ENCODE peak calls at places on chromosomes 7 and 10, in five cellular contexts. V, J, O, D and R are unnamed samples.

GRCh38 chr10:29634764-29635625 is at the start of gene SVIL:
- DNase-seq in J (no peak), D (peak; percentile 95), V (no peak), O (no peak), R (peak; percentile 85)

GRCh38 chr10:110765513-110766375 is 106.0 kb upstream of the PDCD4 start:
- DNase-seq in V (no peak), D (no peak), J (peak; percentile 8), O (no peak), R (no peak)

GRCh38 chr7:127253289-127254162 is 785 bp upstream of the GRM8 start:
- DNase-seq in O (peak; percentile 62), D (peak; percentile 73), V (peak; percentile 67), J (peak; percentile 15), R (peak; percentile 65)

GRCh38 chr7:123398931-123399330 is 135.5 kb downstream of the IQUB start:
- DNase-seq in J (no peak), O (no peak), D (no peak), V (no peak), R (no peak)

GRCh38 chr7:103660455-103661371 is 214.7 kb upstream of the SLC26A5 start:
- DNase-seq in V (no peak), D (no peak), J (peak; percentile 46), O (peak; percentile 21), R (peak; percentile 68)

GRCh38 chr10:80909254-80909653 is 371.6 kb downstream of the SH2D4B start:
- DNase-seq in D (no peak), O (no peak), J (no peak), V (no peak), R (no peak)

GRCh38 chr10:63166742-63167258 is 33.7 kb downstream of the NRBF2 start:
- DNase-seq in D (no peak), V (no peak), J (peak; percentile 57), O (no peak), R (peak; percentile 31)

GRCh38 chr10:13915710-13916109 is 328.9 kb downstream of the PRPF18 start:
- DNase-seq in D (peak; percentile 69), V (no peak), J (no peak), O (peak; percentile 48), R (no peak)

GRCh38 chr10:68423522-68423921 is 16.4 kb upstream of the RUFY2 start:
- DNase-seq in O (no peak), V (no peak), D (no peak), J (no peak), R (no peak)

GRCh38 chr7:74039337-74039736 is 11.4 kb downstream of the ELN start:
- DNase-seq in V (no peak), O (no peak), D (no peak), J (no peak), R (no peak)

GRCh38 chr7:5692112-5692844 is 89.2 kb downstream of the RNF216 start:
- DNase-seq in J (peak; percentile 83), D (peak; percentile 96), O (peak; percentile 78), V (peak; percentile 37), R (peak; percentile 93)

GRCh38 chr7:4800487-4800886 is 25.1 kb downstream of the AP5Z1 start:
- DNase-seq in V (no peak), J (no peak), O (no peak), D (no peak), R (no peak)

GRCh38 chr7:332646-333398 is 42.9 kb downstream of the FOXL3 start:
- DNase-seq in V (peak; percentile 92), D (peak; percentile 86), J (no peak), O (peak; percentile 90), R (no peak)

GRCh38 chr7:25240340-25240739 is 12.1 kb upstream of the NPVF start:
- DNase-seq in V (no peak), O (no peak), D (no peak), J (no peak), R (no peak)

GRCh38 chr7:17696422-17696821 is 243.9 kb downstream of the SNX13 start:
- DNase-seq in V (no peak), D (peak; percentile 81), O (no peak), J (no peak), R (peak; percentile 99)

GRCh38 chr7:149558149-149558861 is 60.7 kb upstream of the ZNF746 start:
- DNase-seq in V (no peak), D (no peak), O (no peak), J (peak; percentile 92), R (peak; percentile 84)

GRCh38 chr10:123236122-123236521 is 81.9 kb downstream of the BUB3 start:
- DNase-seq in D (no peak), V (no peak), J (no peak), O (no peak), R (no peak)

GRCh38 chr7:112383671-112384417 is 66.4 kb upstream of the IFRD1 start:
- DNase-seq in V (no peak), D (no peak), O (peak; percentile 47), J (peak; percentile 18), R (no peak)

GRCh38 chr7:19700936-19701335 is 7.9 kb downstream of the POLR1F start:
- DNase-seq in O (no peak), D (no peak), V (no peak), J (no peak), R (no peak)

GRCh38 chr10:35913628-35914027 is 271.5 kb upstream of the FZD8 start:
- DNase-seq in D (no peak), V (no peak), J (no peak), O (no peak), R (peak; percentile 88)

GRCh38 chr7:52189153-52189778 is 846.2 kb upstream of the POM121L12 start:
- DNase-seq in V (no peak), D (no peak), J (no peak), O (no peak), R (no peak)

GRCh38 chr7:22823142-22823497 is 471 bp upstream of the TOMM7 start:
- DNase-seq in D (no peak), O (no peak), V (no peak), J (no peak), R (no peak)

GRCh38 chr10:2619927-2620326 is 447.4 kb upstream of the PFKP start:
- DNase-seq in O (no peak), V (no peak), D (no peak), J (no peak), R (no peak)

GRCh38 chr10:1903982-1904381 is 166.7 kb upstream of the ADARB2 start:
- DNase-seq in J (no peak), O (no peak), D (no peak), V (no peak), R (no peak)

GRCh38 chr7:154777023-154777422 is 225.9 kb downstream of the PAXIP1 start:
- DNase-seq in O (no peak), D (no peak), V (no peak), J (peak; percentile 18), R (peak; percentile 11)

GRCh38 chr10:17200035-17200884 is 1.2 kb downstream of the TRDMT1 start:
- DNase-seq in O (no peak), J (no peak), V (no peak), D (no peak), R (no peak)

GRCh38 chr10:18158698-18159342 is 18.6 kb downstream of the CACNB2 start:
- DNase-seq in D (no peak), V (no peak), J (no peak), O (no peak), R (no peak)

GRCh38 chr10:121237718-121238117 is 360.5 kb downstream of the FGFR2 start:
- DNase-seq in J (no peak), O (no peak), V (no peak), D (no peak), R (no peak)

GRCh38 chr10:131929122-131929845 is 28.5 kb downstream of the PPP2R2D start:
- DNase-seq in D (peak; percentile 58), V (peak; percentile 24), J (no peak), O (no peak), R (no peak)

GRCh38 chr10:63744060-63744941 is 223.1 kb downstream of the REEP3 start:
- DNase-seq in J (no peak), O (no peak), D (no peak), V (no peak), R (no peak)

GRCh38 chr10:34254596-34254995 is 560.5 kb downstream of the PARD3 start:
- DNase-seq in D (no peak), J (peak; percentile 41), V (no peak), O (peak; percentile 19), R (peak; percentile 95)

GRCh38 chr10:88131561-88132139 is 268.2 kb downstream of the PTEN start:
- DNase-seq in O (peak; percentile 98), V (peak; percentile 94), J (no peak), D (no peak), R (peak; percentile 72)

GRCh38 chr7:45037876-45038275 is 37.9 kb downstream of the CCM2 start:
- DNase-seq in J (no peak), O (no peak), D (no peak), V (no peak), R (no peak)

GRCh38 chr7:45036317-45036716 is 36.3 kb downstream of the CCM2 start:
- DNase-seq in O (no peak), V (no peak), D (no peak), J (no peak), R (no peak)

GRCh38 chr7:45035371-45035770 is 35.4 kb downstream of the CCM2 start:
- DNase-seq in V (no peak), D (no peak), J (no peak), O (no peak), R (no peak)

GRCh38 chr7:45036801-45037200 is 36.8 kb downstream of the CCM2 start:
- DNase-seq in D (no peak), O (no peak), V (no peak), J (no peak), R (no peak)

GRCh38 chr7:45035909-45036308 is 35.9 kb downstream of the CCM2 start:
- DNase-seq in O (no peak), D (no peak), V (no peak), J (no peak), R (no peak)
- H3K4me1 ChIP-seq in O (peaks cover 7% of the 10 kb centered on the region), D (no peaks in the 10 kb centered on the region), V (peaks cover 4% of the 10 kb centered on the region), J (no peaks in the 10 kb centered on the region), R (peaks cover 40% of the 10 kb centered on the region)

DNA sequence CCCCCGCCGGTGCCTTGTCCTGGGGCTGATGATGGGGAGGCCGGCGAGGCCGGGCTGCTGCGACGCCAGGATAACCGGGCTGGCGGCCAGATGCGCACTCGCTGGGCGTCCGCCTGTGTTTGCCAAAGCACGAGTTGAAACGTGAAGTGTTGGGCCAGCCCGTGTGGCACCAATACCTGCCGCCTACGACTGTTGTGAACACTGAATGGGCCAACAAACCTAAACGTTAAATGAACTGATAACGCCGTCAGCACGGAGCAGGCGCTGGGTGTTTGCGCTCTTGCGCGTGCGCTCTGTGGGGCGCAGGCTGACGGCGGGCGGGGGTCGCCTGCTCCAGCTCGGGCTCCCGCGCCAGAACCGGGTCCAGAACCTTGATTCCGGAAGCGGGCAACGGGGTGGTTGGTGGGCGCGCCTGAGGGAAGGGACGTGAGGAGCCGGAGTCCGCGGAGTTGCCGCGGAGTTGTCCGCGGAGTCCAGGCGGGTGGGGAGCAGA is 662 bp downstream of the CYP2E1 start:
- DNase-seq in V (peak; percentile 68), J (no peak), O (peak; percentile 54), D (no peak), R (no peak)
- H3K27me3 ChIP-seq in V (peaks cover 25% of the 10 kb centered on the region), J (peaks cover 7% of the 10 kb centered on the region), O (no peaks in the 10 kb centered on the region), D (peaks cover 47% of the 10 kb centered on the region), R (peaks cover 56% of the 10 kb centered on the region)

GRCh38 chr7:55250313-55250712 is 114.8 kb upstream of the LANCL2 start:
- DNase-seq in V (peak; percentile 39), D (no peak), O (peak; percentile 45), J (no peak), R (peak; percentile 7)
- TF ChIP-seq CTCF in V (peak; percentile 27), D (no peak), O (peak; percentile 65), J (peak; percentile 95), R (peak; percentile 65)

DNA sequence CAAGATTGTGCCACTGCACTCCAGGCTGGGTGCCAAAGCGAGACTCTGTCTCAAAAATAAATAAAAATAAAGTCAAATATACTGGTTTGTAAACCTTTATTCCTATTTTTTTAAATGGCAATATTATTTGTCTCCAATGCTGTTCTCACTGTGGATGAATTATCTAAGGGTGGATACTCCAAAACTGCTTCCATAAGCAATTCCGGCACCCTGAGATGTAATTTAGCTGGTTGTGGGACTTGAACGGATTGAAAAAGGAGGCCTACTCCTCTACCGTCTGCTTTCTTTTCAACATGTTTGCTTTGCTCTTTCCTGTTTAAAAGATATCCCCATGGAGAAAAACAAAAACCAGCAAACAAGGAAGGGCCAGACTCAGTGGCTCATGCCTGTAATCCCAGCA is 54.4 kb downstream of the SLC35B4 start:
- DNase-seq in V (no peak), D (no peak), J (no peak), O (no peak), R (no peak)
- H3K4me1 ChIP-seq in V (no peaks in the 10 kb centered on the region), D (no peaks in the 10 kb centered on the region), J (no peaks in the 10 kb centered on the region), O (no peaks in the 10 kb centered on the region), R (no peaks in the 10 kb centered on the region)